ENCODE peak calls at places on chromosomes 3 and 15, in six cellular contexts. One of them, this sample, is unnamed.

GRCh38 chr15:35738370-35738769 is 192.4 kb upstream of the DPH6 start:
- DNase-seq in HepG2: no peak
- DNase-seq in K562: no peak
- DNase-seq in GM12878: no peak
- DNase-seq in A549: no peak
- DNase-seq in endothelial cell of umbilical vein: peak
- DNase-seq in this sample: no peak

GRCh38 chr3:128426128-128426921 is 40.4 kb downstream of the DNAJB8 start:
- DNase-seq in endothelial cell of umbilical vein: peak
- DNase-seq in K562: peak
- DNase-seq in A549: peak
- DNase-seq in HepG2: peak
- DNase-seq in GM12878: no peak
- DNase-seq in this sample: peak

GRCh38 chr3:172012775-172013174 is 26.6 kb upstream of the FNDC3B start:
- DNase-seq in K562: no peak
- DNase-seq in A549: no peak
- DNase-seq in GM12878: no peak
- DNase-seq in HepG2: no peak
- DNase-seq in endothelial cell of umbilical vein: no peak
- DNase-seq in this sample: no peak

GRCh38 chr15:90130291-90130690 is 28.0 kb upstream of the IDH2 start:
- DNase-seq in K562: no peak
- DNase-seq in HepG2: no peak
- DNase-seq in GM12878: no peak
- DNase-seq in endothelial cell of umbilical vein: no peak
- DNase-seq in A549: no peak
- DNase-seq in this sample: no peak

GRCh38 chr15:75156306-75157215 is 45.1 kb upstream of the C15orf39 start:
- DNase-seq in HepG2: no peak
- DNase-seq in A549: peak
- DNase-seq in K562: no peak
- DNase-seq in GM12878: no peak
- DNase-seq in endothelial cell of umbilical vein: no peak
- DNase-seq in this sample: no peak

GRCh38 chr3:126113733-126114132 is 29.8 kb upstream of the SLC41A3 start:
- DNase-seq in endothelial cell of umbilical vein: no peak
- DNase-seq in A549: peak
- DNase-seq in GM12878: no peak
- DNase-seq in HepG2: no peak
- DNase-seq in K562: peak
- DNase-seq in this sample: no peak

GRCh38 chr3:12268050-12268449 is 20.8 kb upstream of the PPARG start:
- DNase-seq in GM12878: no peak
- DNase-seq in K562: no peak
- DNase-seq in endothelial cell of umbilical vein: no peak
- DNase-seq in A549: no peak
- DNase-seq in HepG2: no peak
- DNase-seq in this sample: peak

GRCh38 chr3:99895706-99896441 is 78.2 kb downstream of the CMSS1 start:
- DNase-seq in GM12878: no peak
- DNase-seq in A549: peak
- DNase-seq in endothelial cell of umbilical vein: peak
- DNase-seq in K562: no peak
- DNase-seq in HepG2: peak
- DNase-seq in this sample: peak

GRCh38 chr15:46861796-46862195 is 855.5 kb upstream of the SEMA6D start:
- DNase-seq in endothelial cell of umbilical vein: no peak
- DNase-seq in A549: no peak
- DNase-seq in HepG2: no peak
- DNase-seq in K562: no peak
- DNase-seq in GM12878: no peak
- DNase-seq in this sample: no peak

GRCh38 chr15:77028451-77029165 is 33.7 kb downstream of the PSTPIP1 start:
- DNase-seq in endothelial cell of umbilical vein: no peak
- DNase-seq in K562: no peak
- DNase-seq in GM12878: no peak
- DNase-seq in HepG2: no peak
- DNase-seq in A549: no peak
- DNase-seq in this sample: no peak

GRCh38 chr3:32562640-32563039 is 8.0 kb downstream of the DYNC1LI1 start:
- DNase-seq in endothelial cell of umbilical vein: no peak
- DNase-seq in GM12878: no peak
- DNase-seq in HepG2: no peak
- DNase-seq in A549: no peak
- DNase-seq in K562: no peak
- DNase-seq in this sample: no peak

GRCh38 chr3:60932669-60933068 is 318.6 kb downstream of the FHIT start:
- DNase-seq in GM12878: no peak
- DNase-seq in endothelial cell of umbilical vein: no peak
- DNase-seq in K562: no peak
- DNase-seq in A549: no peak
- DNase-seq in HepG2: no peak
- DNase-seq in this sample: peak

GRCh38 chr3:71064288-71064975 is 519.1 kb downstream of the FOXP1 start:
- DNase-seq in GM12878: no peak
- DNase-seq in K562: peak
- DNase-seq in A549: peak
- DNase-seq in endothelial cell of umbilical vein: peak
- DNase-seq in HepG2: peak
- DNase-seq in this sample: peak

GRCh38 chr3:187264051-187264450 is 27.5 kb downstream of the MASP1 start:
- DNase-seq in HepG2: peak
- DNase-seq in endothelial cell of umbilical vein: peak
- DNase-seq in GM12878: no peak
- DNase-seq in K562: no peak
- DNase-seq in A549: peak
- DNase-seq in this sample: no peak

GRCh38 chr3:4906107-4906621 is 73.1 kb upstream of the BHLHE40 start:
- DNase-seq in endothelial cell of umbilical vein: no peak
- DNase-seq in GM12878: no peak
- DNase-seq in HepG2: no peak
- DNase-seq in K562: no peak
- DNase-seq in A549: peak
- DNase-seq in this sample: no peak

GRCh38 chr3:190883141-190883540 is 20.6 kb upstream of the GMNC start:
- DNase-seq in A549: no peak
- DNase-seq in GM12878: no peak
- DNase-seq in K562: no peak
- DNase-seq in HepG2: no peak
- DNase-seq in endothelial cell of umbilical vein: no peak
- DNase-seq in this sample: no peak

GRCh38 chr3:190877925-190878324 is 15.4 kb upstream of the GMNC start:
- DNase-seq in GM12878: no peak
- DNase-seq in HepG2: no peak
- DNase-seq in A549: peak
- DNase-seq in endothelial cell of umbilical vein: no peak
- DNase-seq in K562: peak
- DNase-seq in this sample: peak
- TF ChIP-seq CTCF in GM12878: peak
- TF ChIP-seq CTCF in HepG2: peak
- TF ChIP-seq CTCF in A549: no peak
- TF ChIP-seq CTCF in endothelial cell of umbilical vein: no peak
- TF ChIP-seq CTCF in K562: peak
- TF ChIP-seq CTCF in this sample: peak

GRCh38 chr3:66553714-66554113 is 52.9 kb upstream of the LRIG1 start:
- DNase-seq in GM12878: no peak
- DNase-seq in A549: no peak
- DNase-seq in HepG2: no peak
- DNase-seq in K562: no peak
- DNase-seq in endothelial cell of umbilical vein: no peak
- DNase-seq in this sample: no peak

GRCh38 chr3:66555214-66555844 is 54.5 kb upstream of the LRIG1 start:
- DNase-seq in K562: no peak
- DNase-seq in endothelial cell of umbilical vein: no peak
- DNase-seq in GM12878: no peak
- DNase-seq in HepG2: no peak
- DNase-seq in A549: peak
- DNase-seq in this sample: no peak

GRCh38 chr3:66552846-66553245 is 52.0 kb upstream of the LRIG1 start:
- DNase-seq in K562: no peak
- DNase-seq in HepG2: no peak
- DNase-seq in A549: no peak
- DNase-seq in GM12878: no peak
- DNase-seq in endothelial cell of umbilical vein: no peak
- DNase-seq in this sample: no peak

GRCh38 chr3:66557166-66557565 is 56.3 kb upstream of the LRIG1 start:
- DNase-seq in endothelial cell of umbilical vein: no peak
- DNase-seq in K562: no peak
- DNase-seq in GM12878: no peak
- DNase-seq in HepG2: no peak
- DNase-seq in A549: no peak
- DNase-seq in this sample: no peak

DNA sequence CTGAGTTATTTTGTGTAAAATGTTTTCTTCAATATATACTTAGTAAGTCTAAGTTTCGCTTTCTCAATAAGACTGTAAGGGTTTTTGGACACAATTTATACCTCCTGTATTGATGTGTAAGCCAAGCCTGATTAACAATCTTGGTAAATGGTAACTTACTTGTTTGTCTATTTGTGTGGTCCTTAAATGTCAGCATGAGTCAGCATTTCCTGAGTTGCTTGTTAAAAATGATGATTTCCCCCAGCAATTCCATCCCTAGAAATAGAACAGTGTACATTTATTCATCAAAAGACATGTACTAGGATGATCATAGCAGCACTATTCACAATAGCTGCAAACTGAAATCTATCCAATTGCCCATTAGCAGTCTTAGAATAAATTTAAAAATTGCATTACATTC is 53.4 kb upstream of the LRIG1 start:
- DNase-seq in endothelial cell of umbilical vein: peak
- DNase-seq in HepG2: no peak
- DNase-seq in GM12878: no peak
- DNase-seq in A549: peak
- DNase-seq in K562: no peak
- DNase-seq in this sample: no peak
- TF ChIP-seq MAX in endothelial cell of umbilical vein: no peak
- TF ChIP-seq MAX in HepG2: no peak
- TF ChIP-seq MAX in GM12878: no peak
- TF ChIP-seq MAX in A549: no peak
- TF ChIP-seq MAX in K562: no peak
- TF ChIP-seq MAX in this sample: no peak

DNA sequence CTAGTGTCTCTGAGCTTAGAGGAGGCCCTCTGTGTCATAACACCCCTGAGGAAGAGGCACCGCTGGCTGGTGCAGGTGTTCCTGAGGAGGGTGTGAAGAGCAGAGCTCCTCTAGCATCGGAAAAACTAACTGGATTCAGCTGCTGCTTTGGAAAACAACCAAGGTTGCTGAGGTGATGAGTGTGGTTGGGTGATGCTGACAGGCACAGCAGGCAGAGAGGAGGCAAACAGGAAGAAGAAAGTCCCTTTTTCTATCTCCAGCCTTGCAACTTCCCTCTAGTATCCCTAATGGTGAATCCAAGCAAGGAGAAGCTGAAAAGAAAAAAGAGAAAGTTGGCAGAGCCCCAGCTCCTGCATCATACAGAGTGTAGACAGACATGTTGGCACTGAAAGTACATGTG is 3.8 kb upstream of the OR4F15 start:
- DNase-seq in endothelial cell of umbilical vein: no peak
- DNase-seq in K562: no peak
- DNase-seq in A549: no peak
- DNase-seq in HepG2: no peak
- DNase-seq in GM12878: no peak
- DNase-seq in this sample: no peak
- TF ChIP-seq MYC in endothelial cell of umbilical vein: no peak
- TF ChIP-seq MYC in K562: no peak
- TF ChIP-seq MYC in A549: no peak
- TF ChIP-seq MYC in HepG2: no peak
- TF ChIP-seq MYC in GM12878: no peak
- TF ChIP-seq MYC in this sample: no peak

DNA sequence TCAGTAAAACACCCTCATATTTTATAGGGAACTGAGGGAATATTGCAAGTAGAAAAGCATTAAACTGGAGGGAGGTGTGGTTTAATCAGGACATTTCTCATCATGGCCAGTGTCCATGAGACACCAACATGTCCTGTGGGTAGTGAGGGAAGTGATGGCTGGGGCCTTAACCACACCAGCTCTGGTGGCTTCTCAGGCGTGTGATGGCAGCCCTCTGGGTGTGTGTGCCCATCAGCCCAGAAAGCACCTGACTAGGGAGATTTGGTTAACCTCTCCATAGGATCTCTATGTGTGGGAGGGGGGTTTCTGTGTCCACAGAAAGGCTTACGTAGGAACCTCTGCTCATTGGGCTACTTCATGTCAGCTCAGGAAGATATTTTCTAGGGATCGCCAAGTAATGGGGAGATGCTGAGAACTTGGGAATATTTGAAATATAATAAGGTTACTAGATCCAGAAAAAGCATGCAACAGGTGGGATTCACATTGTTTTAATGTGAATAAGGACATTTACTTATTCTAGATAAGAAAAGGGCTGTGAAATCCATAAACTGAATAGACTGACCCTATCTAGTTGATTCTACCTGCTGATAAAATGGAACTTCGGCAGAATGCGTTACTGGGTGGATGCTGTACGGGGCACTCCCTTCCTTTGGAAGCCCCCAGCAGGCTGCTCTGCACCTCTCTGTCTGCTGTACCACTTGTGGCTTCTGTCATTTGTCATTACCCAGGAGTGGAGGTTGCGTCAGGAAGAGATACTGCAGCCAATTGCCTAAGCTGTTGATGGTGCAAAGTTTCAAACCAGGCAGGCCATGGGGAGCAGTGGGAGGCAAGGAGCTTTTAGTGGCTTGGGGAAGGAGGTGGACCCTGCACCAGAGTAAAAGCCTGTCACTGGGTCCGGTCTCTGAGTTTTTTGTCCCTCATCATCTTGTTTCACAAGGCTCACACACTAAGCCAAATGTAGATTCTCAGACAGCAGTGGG is 21.5 kb downstream of the PDHB start:
- DNase-seq in A549: no peak
- DNase-seq in K562: no peak
- DNase-seq in GM12878: no peak
- DNase-seq in HepG2: no peak
- DNase-seq in endothelial cell of umbilical vein: no peak
- DNase-seq in this sample: peak
- TF ChIP-seq CTCF in A549: no peak
- TF ChIP-seq CTCF in K562: no peak
- TF ChIP-seq CTCF in GM12878: no peak
- TF ChIP-seq CTCF in HepG2: no peak
- TF ChIP-seq CTCF in endothelial cell of umbilical vein: no peak
- TF ChIP-seq CTCF in this sample: no peak

GRCh38 chr3:154851644-154852043 is 228.5 kb upstream of the MME start:
- DNase-seq in HepG2: no peak
- DNase-seq in A549: no peak
- DNase-seq in K562: no peak
- DNase-seq in GM12878: no peak
- DNase-seq in endothelial cell of umbilical vein: no peak
- DNase-seq in this sample: no peak
- TF ChIP-seq MAX in HepG2: no peak
- TF ChIP-seq MAX in A549: no peak
- TF ChIP-seq MAX in K562: no peak
- TF ChIP-seq MAX in GM12878: no peak
- TF ChIP-seq MAX in endothelial cell of umbilical vein: no peak
- TF ChIP-seq MAX in this sample: no peak